ENCODE peak calls at places on chromosome 7, in eight cellular contexts. B is K562, C is thoracic aorta, M is cardiac muscle cell, P is Peyer's patch, A is upper lobe of right lung, T is transverse colon, I is psoas muscle. L is an unnamed sample.

GRCh38 chr7:31058122-31058521 is 6.0 kb downstream of the ADCYAP1R1 start:
- DNase-seq in B (peak; percentile 9), C (no peak), M (no peak), P (no peak), A (no peak), T (no peak), I (peak; percentile 39), L (no peak)

GRCh38 chr7:77565917-77566316 is 28.8 kb downstream of the PTPN12 start:
- DNase-seq in B (no peak), C (no peak), M (no peak), P (no peak), A (no peak), T (no peak), I (no peak), L (no peak)

GRCh38 chr7:157347217-157347904 is 10.6 kb downstream of the DNAJB6 start:
- DNase-seq in B (no peak), C (peak; percentile 38), M (no peak), P (no peak), A (no peak), T (peak; percentile 21), I (peak; percentile 73), L (no peak)

GRCh38 chr7:75739796-75740672 is 1.3 kb upstream of the HIP1 start:
- DNase-seq in B (no peak), C (no peak), M (no peak), P (peak; percentile 74), A (no peak), T (no peak), I (no peak), L (no peak)

GRCh38 chr7:55070839-55071238 is 52.0 kb downstream of the EGFR start:
- DNase-seq in B (no peak), C (no peak), M (no peak), P (no peak), A (no peak), T (no peak), I (no peak), L (no peak)

GRCh38 chr7:129951076-129952011 is 1.4 kb downstream of the UBE2H start:
- DNase-seq in B (peak; percentile 76), C (no peak), M (peak; percentile 46), P (peak; percentile 67), A (peak; percentile 21), T (peak; percentile 24), I (no peak), L (no peak)

GRCh38 chr7:73858807-73859206 is 2.2 kb upstream of the TMEM270 start:
- DNase-seq in B (no peak), C (no peak), M (no peak), P (no peak), A (no peak), T (no peak), I (no peak), L (no peak)

GRCh38 chr7:102306916-102307677 is 20.4 kb downstream of the SH2B2 start:
- DNase-seq in B (peak; percentile 30), C (no peak), M (no peak), P (peak; percentile 90), A (peak; percentile 83), T (peak; percentile 89), I (peak; percentile 69), L (no peak)

GRCh38 chr7:100603697-100604077 is 1.5 kb downstream of the PCOLCE start:
- DNase-seq in B (peak; percentile 42), C (no peak), M (peak; percentile 42), P (no peak), A (no peak), T (no peak), I (no peak), L (no peak)

GRCh38 chr7:65946895-65947294 is 35.1 kb downstream of the GUSB start:
- DNase-seq in B (no peak), C (no peak), M (no peak), P (no peak), A (no peak), T (peak; percentile 25), I (no peak), L (no peak)

GRCh38 chr7:132783824-132784223 is 207.6 kb upstream of the PLXNA4 start:
- DNase-seq in B (no peak), C (no peak), M (no peak), P (no peak), A (no peak), T (no peak), I (no peak), L (no peak)

GRCh38 chr7:69365588-69366241 is 232.6 kb upstream of the AUTS2 start:
- DNase-seq in B (no peak), C (no peak), M (no peak), P (no peak), A (no peak), T (no peak), I (no peak), L (no peak)

GRCh38 chr7:148014473-148014872 is 576.1 kb upstream of the C7orf33 start:
- DNase-seq in B (no peak), C (no peak), M (no peak), P (no peak), A (no peak), T (no peak), I (no peak), L (no peak)

GRCh38 chr7:148011753-148012152 is 578.8 kb upstream of the C7orf33 start:
- DNase-seq in B (no peak), C (no peak), M (no peak), P (no peak), A (no peak), T (no peak), I (no peak), L (no peak)
- H3K36me3 ChIP-seq in B (no peaks in the 10 kb centered on the region), C (no peaks in the 10 kb centered on the region), M (no peaks in the 10 kb centered on the region), P (no peaks in the 10 kb centered on the region), A (no peaks in the 10 kb centered on the region), T (no peaks in the 10 kb centered on the region), I (no peaks in the 10 kb centered on the region), L (no peaks in the 10 kb centered on the region)

GRCh38 chr7:87206361-87206760 is 13.2 kb downstream of the TMEM243 start:
- DNase-seq in B (no peak), C (no peak), M (no peak), P (no peak), A (no peak), T (no peak), I (no peak), L (no peak)
- H3K36me3 ChIP-seq in B (no peaks in the 10 kb centered on the region), C (no peaks in the 10 kb centered on the region), M (no peaks in the 10 kb centered on the region), P (no peaks in the 10 kb centered on the region), A (no peaks in the 10 kb centered on the region), T (no peaks in the 10 kb centered on the region), I (peaks cover 12% of the 10 kb centered on the region), L (peaks cover 12% of the 10 kb centered on the region)

GRCh38 chr7:4789194-4790077 is 14.0 kb downstream of the AP5Z1 start:
- DNase-seq in B (no peak), C (no peak), M (no peak), P (no peak), A (no peak), T (no peak), I (peak; percentile 14), L (no peak)
- H3K36me3 ChIP-seq in B (peaks cover 46% of the 10 kb centered on the region), C (peaks cover 65% of the 10 kb centered on the region), M (no peaks in the 10 kb centered on the region), P (peaks cover 71% of the 10 kb centered on the region), A (peaks cover 68% of the 10 kb centered on the region), T (no peaks in the 10 kb centered on the region), I (peaks cover 72% of the 10 kb centered on the region), L (peaks cover 71% of the 10 kb centered on the region)

GRCh38 chr7:128311003-128311402 is 32.7 kb downstream of the RBM28 start:
- DNase-seq in B (no peak), C (no peak), M (no peak), P (no peak), A (no peak), T (no peak), I (no peak), L (no peak)
- H3K36me3 ChIP-seq in B (peaks cover 96% of the 10 kb centered on the region), C (peaks cover 59% of the 10 kb centered on the region), M (peaks cover 57% of the 10 kb centered on the region), P (peaks cover 90% of the 10 kb centered on the region), A (peaks cover 98% of the 10 kb centered on the region), T (no peaks in the 10 kb centered on the region), I (peaks cover 100% of the 10 kb centered on the region), L (peaks cover 79% of the 10 kb centered on the region)